ENCODE peak calls at places on chromosomes 6 and 20, in nine cellular contexts. P is fibroblast of gingiva; F is anterior cingulate cortex; A is left cardiac atrium; U is fibroblast of mammary gland; Z is T-cell; M is NCI-H1048; L is T1000; W is activated T-helper 2 cell treated with anti-CD3 and anti-CD28 coated beads, Interferon-gamma antibody, Interleukin-2, Interleukin-4, amounts not matched to agents 10 μg/mL and 5 μg/mL and 100 μg/mL, durations not matched to agents 14 hours and 24 hours and 36 hours. S is an unnamed sample.

GRCh38 chr20:63145156-63145555 is 70.8 kb downstream of the YTHDF1 start:
- DNase-seq in P (no peak), F (no peak), A (no peak), U (peak), Z (no peak), M (no peak), L (no peak), W (no peak), S (no peak)

GRCh38 chr20:44678247-44678646 is 26.7 kb upstream of the ADA start:
- DNase-seq in P (no peak), F (no peak), A (no peak), U (no peak), Z (no peak), M (no peak), L (no peak), W (no peak), S (no peak)

GRCh38 chr6:107179004-107179403 is 63.7 kb upstream of the BEND3 start:
- DNase-seq in P (peak), F (no peak), A (no peak), U (peak), Z (no peak), M (no peak), L (no peak), W (no peak), S (no peak)

GRCh38 chr6:159985296-159985940 is 16.5 kb downstream of the IGF2R start:
- DNase-seq in P (peak), F (no peak), A (no peak), U (peak), Z (no peak), M (no peak), L (no peak), W (no peak), S (no peak)

GRCh38 chr20:53212018-53212417 is 239.9 kb downstream of the TSHZ2 start:
- DNase-seq in P (no peak), F (no peak), A (no peak), U (no peak), Z (no peak), M (no peak), L (no peak), W (no peak), S (no peak)

GRCh38 chr20:47532002-47532401 is 30.3 kb downstream of the NCOA3 start:
- DNase-seq in P (no peak), F (no peak), A (no peak), U (no peak), Z (no peak), M (no peak), L (no peak), W (no peak), S (no peak)

GRCh38 chr6:170026272-170027110 is 264.4 kb downstream of the DLL1 start:
- DNase-seq in P (no peak), F (no peak), A (no peak), U (no peak), Z (no peak), M (no peak), L (no peak), W (no peak), S (no peak)

GRCh38 chr6:169131356-169131755 is 122.3 kb downstream of the THBS2 start:
- DNase-seq in P (no peak), F (peak), A (no peak), U (no peak), Z (no peak), M (no peak), L (no peak), W (no peak), S (no peak)

GRCh38 chr6:125114248-125114858 is 39.2 kb upstream of the TPD52L1 start:
- DNase-seq in P (peak), F (no peak), A (peak), U (peak), Z (peak), M (peak), L (no peak), W (peak), S (no peak)

GRCh38 chr6:139776051-139776450 is 401.6 kb upstream of the CITED2 start:
- DNase-seq in P (no peak), F (no peak), A (no peak), U (no peak), Z (no peak), M (no peak), L (no peak), W (no peak), S (no peak)

GRCh38 chr6:22296067-22296466 is 769 bp downstream of the PRL start:
- DNase-seq in P (no peak), F (no peak), A (no peak), U (no peak), Z (no peak), M (no peak), L (no peak), W (no peak), S (no peak)

GRCh38 chr20:52235129-52235528 is 43.5 kb upstream of the ZFP64 start:
- DNase-seq in P (no peak), F (no peak), A (no peak), U (no peak), Z (no peak), M (no peak), L (no peak), W (no peak), S (no peak)

GRCh38 chr6:127539292-127539691 is 20.2 kb upstream of the MTCL3 start:
- DNase-seq in P (peak), F (no peak), A (no peak), U (peak), Z (no peak), M (no peak), L (no peak), W (no peak), S (peak)

GRCh38 chr6:145070791-145071190 is 664.5 kb downstream of the EPM2A start:
- DNase-seq in P (peak), F (no peak), A (no peak), U (peak), Z (no peak), M (no peak), L (peak), W (no peak), S (no peak)

GRCh38 chr6:73388800-73389512 is 5.7 kb upstream of the DDX43 start:
- DNase-seq in P (peak), F (peak), A (peak), U (peak), Z (peak), M (no peak), L (peak), W (peak), S (peak)

GRCh38 chr6:135182993-135183531 is 2.0 kb downstream of the MYB start:
- DNase-seq in P (no peak), F (no peak), A (no peak), U (no peak), Z (peak), M (no peak), L (no peak), W (peak), S (peak)

GRCh38 chr20:20148774-20149173 is 96.4 kb downstream of the CFAP61 start:
- DNase-seq in P (no peak), F (no peak), A (no peak), U (no peak), Z (no peak), M (no peak), L (no peak), W (no peak), S (no peak)

GRCh38 chr6:44667668-44668390 is 280.3 kb downstream of the CDC5L start:
- DNase-seq in P (no peak), F (no peak), A (no peak), U (no peak), Z (peak), M (no peak), L (no peak), W (no peak), S (no peak)

GRCh38 chr20:3652217-3652616 is 11.0 kb downstream of the GFRA4 start:
- DNase-seq in P (no peak), F (no peak), A (no peak), U (no peak), Z (no peak), M (no peak), L (no peak), W (no peak), S (no peak)

GRCh38 chr6:132937466-132937906 is 123.1 kb downstream of the RPS12 start:
- DNase-seq in P (peak), F (no peak), A (peak), U (peak), Z (no peak), M (peak), L (no peak), W (no peak), S (no peak)

GRCh38 chr20:44113642-44113945 is 73.4 kb downstream of the JPH2 start:
- DNase-seq in P (no peak), F (no peak), A (no peak), U (no peak), Z (no peak), M (no peak), L (no peak), W (no peak), S (no peak)

GRCh38 chr20:44271915-44272663 is 25.0 kb downstream of the GDAP1L1 start:
- DNase-seq in P (no peak), F (no peak), A (no peak), U (no peak), Z (peak), M (no peak), L (no peak), W (no peak), S (no peak)

GRCh38 chr6:17959317-17959716 is 28.1 kb downstream of the KIF13A start:
- DNase-seq in P (no peak), F (no peak), A (no peak), U (no peak), Z (no peak), M (no peak), L (no peak), W (no peak), S (no peak)

GRCh38 chr6:110348956-110349565 is 9.1 kb downstream of the METTL24 start:
- DNase-seq in P (no peak), F (no peak), A (no peak), U (no peak), Z (no peak), M (no peak), L (no peak), W (no peak), S (no peak)

GRCh38 chr6:36958775-36959554 is 4.4 kb downstream of the PI16 start:
- DNase-seq in P (no peak), F (no peak), A (no peak), U (no peak), Z (no peak), M (no peak), L (no peak), W (no peak), S (no peak)

GRCh38 chr20:58577871-58578615 is 62.8 kb upstream of the APCDD1L start:
- DNase-seq in P (no peak), F (no peak), A (no peak), U (no peak), Z (no peak), M (no peak), L (no peak), W (no peak), S (no peak)

GRCh38 chr20:17530716-17531536 is at the start of gene BFSP1:
- DNase-seq in P (peak), F (peak), A (peak), U (peak), Z (peak), M (no peak), L (peak), W (peak), S (no peak)

GRCh38 chr6:33442283-33442682 is 12.1 kb upstream of the ZBTB9 start:
- DNase-seq in P (no peak), F (no peak), A (no peak), U (no peak), Z (no peak), M (no peak), L (no peak), W (no peak), S (no peak)

GRCh38 chr20:52056203-52057062 is 135.1 kb downstream of the ZFP64 start:
- DNase-seq in P (peak), F (no peak), A (no peak), U (peak), Z (no peak), M (no peak), L (peak), W (no peak), S (no peak)

GRCh38 chr6:166595061-166595780 is 8.7 kb upstream of the RAMACL start:
- DNase-seq in P (peak), F (no peak), A (no peak), U (peak), Z (no peak), M (no peak), L (no peak), W (no peak), S (no peak)

GRCh38 chr6:68235192-68235812 is 399.8 kb upstream of the ADGRB3 start:
- DNase-seq in P (peak), F (no peak), A (no peak), U (peak), Z (no peak), M (no peak), L (no peak), W (no peak), S (no peak)

GRCh38 chr6:76701610-76702009 is 629.1 kb upstream of the IMPG1 start:
- DNase-seq in P (no peak), F (no peak), A (no peak), U (no peak), Z (no peak), M (no peak), L (no peak), W (no peak), S (no peak)

GRCh38 chr6:100171533-100172321 is 177.7 kb upstream of the MCHR2 start:
- DNase-seq in P (peak), F (no peak), A (no peak), U (peak), Z (no peak), M (no peak), L (no peak), W (peak), S (no peak)

GRCh38 chr6:17536586-17536985 is 63.5 kb upstream of the FAM8A1 start:
- DNase-seq in P (no peak), F (no peak), A (no peak), U (no peak), Z (no peak), M (no peak), L (no peak), W (no peak), S (no peak)

GRCh38 chr6:111625511-111626331 is 20.0 kb upstream of the TRAF3IP2 start:
- DNase-seq in P (peak), F (peak), A (peak), U (peak), Z (no peak), M (no peak), L (no peak), W (no peak), S (no peak)

GRCh38 chr20:14979472-14979986 is 642.1 kb upstream of the FLRT3 start:
- DNase-seq in P (no peak), F (no peak), A (no peak), U (no peak), Z (no peak), M (no peak), L (no peak), W (no peak), S (no peak)

GRCh38 chr6:13711384-13711725 is 280 bp downstream of the RANBP9 start:
- DNase-seq in P (no peak), F (no peak), A (peak), U (no peak), Z (no peak), M (no peak), L (peak), W (no peak), S (no peak)